ENCODE peak calls at places on chromosomes 16 and 17, in ten cellular contexts. One of them, this sample, is unnamed.

GRCh38 chr17:37179893-37180292 is 195.9 kb upstream of the C17orf78 start:
- DNase-seq in stimulated activated CD8-positive, alpha-beta memory T cell treated with anti-CD3 and anti-CD28 coated beads, Interleukin-2, amount 100 ng/mL, for 48 hours: no peak
- DNase-seq in RPMI7951: peak
- DNase-seq in HT1080: peak
- DNase-seq in NT2/D1: no peak
- DNase-seq in A172: peak
- DNase-seq in cardiac fibroblast: peak
- DNase-seq in Ammon's horn: no peak
- DNase-seq in breast epithelium: no peak
- DNase-seq in SHP77: no peak
- DNase-seq in this sample: no peak

GRCh38 chr16:85148959-85149358 is 36.7 kb upstream of the CIBAR2 start:
- DNase-seq in HT1080: peak
- DNase-seq in breast epithelium: no peak
- DNase-seq in Ammon's horn: no peak
- DNase-seq in stimulated activated CD8-positive, alpha-beta memory T cell treated with anti-CD3 and anti-CD28 coated beads, Interleukin-2, amount 100 ng/mL, for 48 hours: no peak
- DNase-seq in SHP77: peak
- DNase-seq in RPMI7951: no peak
- DNase-seq in A172: peak
- DNase-seq in cardiac fibroblast: no peak
- DNase-seq in NT2/D1: no peak
- DNase-seq in this sample: no peak

GRCh38 chr16:12507366-12507765 is 296.3 kb downstream of the CPPED1 start:
- DNase-seq in A172: no peak
- DNase-seq in Ammon's horn: no peak
- DNase-seq in cardiac fibroblast: no peak
- DNase-seq in NT2/D1: no peak
- DNase-seq in SHP77: no peak
- DNase-seq in HT1080: no peak
- DNase-seq in stimulated activated CD8-positive, alpha-beta memory T cell treated with anti-CD3 and anti-CD28 coated beads, Interleukin-2, amount 100 ng/mL, for 48 hours: no peak
- DNase-seq in breast epithelium: no peak
- DNase-seq in RPMI7951: peak
- DNase-seq in this sample: no peak

GRCh38 chr17:74759941-74760340 is 11.5 kb downstream of the NHERF1 start:
- DNase-seq in stimulated activated CD8-positive, alpha-beta memory T cell treated with anti-CD3 and anti-CD28 coated beads, Interleukin-2, amount 100 ng/mL, for 48 hours: no peak
- DNase-seq in HT1080: no peak
- DNase-seq in SHP77: no peak
- DNase-seq in A172: no peak
- DNase-seq in cardiac fibroblast: no peak
- DNase-seq in Ammon's horn: no peak
- DNase-seq in NT2/D1: no peak
- DNase-seq in RPMI7951: no peak
- DNase-seq in breast epithelium: peak
- DNase-seq in this sample: no peak

GRCh38 chr17:35640977-35641526 is 53.9 kb downstream of the AP2B1 start:
- DNase-seq in RPMI7951: no peak
- DNase-seq in NT2/D1: no peak
- DNase-seq in cardiac fibroblast: no peak
- DNase-seq in HT1080: no peak
- DNase-seq in A172: no peak
- DNase-seq in stimulated activated CD8-positive, alpha-beta memory T cell treated with anti-CD3 and anti-CD28 coated beads, Interleukin-2, amount 100 ng/mL, for 48 hours: no peak
- DNase-seq in SHP77: no peak
- DNase-seq in breast epithelium: no peak
- DNase-seq in Ammon's horn: peak
- DNase-seq in this sample: no peak

GRCh38 chr17:57892146-57892819 is 42.4 kb upstream of the MRPS23 start:
- DNase-seq in RPMI7951: peak
- DNase-seq in stimulated activated CD8-positive, alpha-beta memory T cell treated with anti-CD3 and anti-CD28 coated beads, Interleukin-2, amount 100 ng/mL, for 48 hours: peak
- DNase-seq in HT1080: peak
- DNase-seq in cardiac fibroblast: peak
- DNase-seq in A172: peak
- DNase-seq in Ammon's horn: peak
- DNase-seq in SHP77: peak
- DNase-seq in breast epithelium: peak
- DNase-seq in NT2/D1: no peak
- DNase-seq in this sample: peak

GRCh38 chr16:89482087-89482823 is 8.1 kb downstream of the ANKRD11 start:
- DNase-seq in NT2/D1: no peak
- DNase-seq in SHP77: no peak
- DNase-seq in A172: no peak
- DNase-seq in breast epithelium: no peak
- DNase-seq in Ammon's horn: no peak
- DNase-seq in RPMI7951: no peak
- DNase-seq in stimulated activated CD8-positive, alpha-beta memory T cell treated with anti-CD3 and anti-CD28 coated beads, Interleukin-2, amount 100 ng/mL, for 48 hours: no peak
- DNase-seq in HT1080: no peak
- DNase-seq in cardiac fibroblast: no peak
- DNase-seq in this sample: no peak

GRCh38 chr17:76132574-76133338 is 8.3 kb downstream of the FOXJ1 start:
- DNase-seq in cardiac fibroblast: no peak
- DNase-seq in A172: peak
- DNase-seq in HT1080: no peak
- DNase-seq in NT2/D1: no peak
- DNase-seq in RPMI7951: no peak
- DNase-seq in breast epithelium: no peak
- DNase-seq in stimulated activated CD8-positive, alpha-beta memory T cell treated with anti-CD3 and anti-CD28 coated beads, Interleukin-2, amount 100 ng/mL, for 48 hours: no peak
- DNase-seq in Ammon's horn: no peak
- DNase-seq in SHP77: no peak
- DNase-seq in this sample: no peak

GRCh38 chr17:7523033-7523432 is 25.8 kb upstream of the TNFSF12 start:
- DNase-seq in A172: no peak
- DNase-seq in RPMI7951: peak
- DNase-seq in breast epithelium: no peak
- DNase-seq in HT1080: no peak
- DNase-seq in SHP77: peak
- DNase-seq in NT2/D1: peak
- DNase-seq in Ammon's horn: no peak
- DNase-seq in cardiac fibroblast: peak
- DNase-seq in stimulated activated CD8-positive, alpha-beta memory T cell treated with anti-CD3 and anti-CD28 coated beads, Interleukin-2, amount 100 ng/mL, for 48 hours: peak
- DNase-seq in this sample: no peak

GRCh38 chr17:63476857-63477470 is at the start of gene ACE:
- DNase-seq in SHP77: peak
- DNase-seq in cardiac fibroblast: no peak
- DNase-seq in stimulated activated CD8-positive, alpha-beta memory T cell treated with anti-CD3 and anti-CD28 coated beads, Interleukin-2, amount 100 ng/mL, for 48 hours: no peak
- DNase-seq in NT2/D1: no peak
- DNase-seq in HT1080: no peak
- DNase-seq in RPMI7951: peak
- DNase-seq in Ammon's horn: no peak
- DNase-seq in breast epithelium: no peak
- DNase-seq in A172: no peak
- DNase-seq in this sample: no peak

GRCh38 chr16:51151951-51152663 is 1.0 kb upstream of the SALL1 start:
- DNase-seq in stimulated activated CD8-positive, alpha-beta memory T cell treated with anti-CD3 and anti-CD28 coated beads, Interleukin-2, amount 100 ng/mL, for 48 hours: no peak
- DNase-seq in RPMI7951: peak
- DNase-seq in cardiac fibroblast: peak
- DNase-seq in NT2/D1: peak
- DNase-seq in Ammon's horn: peak
- DNase-seq in HT1080: peak
- DNase-seq in A172: peak
- DNase-seq in SHP77: no peak
- DNase-seq in breast epithelium: no peak
- DNase-seq in this sample: peak

GRCh38 chr16:73545713-73546112 is 497.8 kb upstream of the ZFHX3 start:
- DNase-seq in RPMI7951: no peak
- DNase-seq in breast epithelium: no peak
- DNase-seq in SHP77: no peak
- DNase-seq in stimulated activated CD8-positive, alpha-beta memory T cell treated with anti-CD3 and anti-CD28 coated beads, Interleukin-2, amount 100 ng/mL, for 48 hours: no peak
- DNase-seq in cardiac fibroblast: no peak
- DNase-seq in A172: no peak
- DNase-seq in NT2/D1: no peak
- DNase-seq in Ammon's horn: no peak
- DNase-seq in HT1080: no peak
- DNase-seq in this sample: no peak

GRCh38 chr17:16941643-16942042 is 30.3 kb downstream of the TNFRSF13B start:
- DNase-seq in cardiac fibroblast: no peak
- DNase-seq in A172: no peak
- DNase-seq in RPMI7951: no peak
- DNase-seq in NT2/D1: no peak
- DNase-seq in HT1080: no peak
- DNase-seq in Ammon's horn: no peak
- DNase-seq in stimulated activated CD8-positive, alpha-beta memory T cell treated with anti-CD3 and anti-CD28 coated beads, Interleukin-2, amount 100 ng/mL, for 48 hours: no peak
- DNase-seq in SHP77: no peak
- DNase-seq in breast epithelium: no peak
- DNase-seq in this sample: no peak

GRCh38 chr16:89155184-89155679 is 16.3 kb upstream of the CDH15 start:
- DNase-seq in A172: no peak
- DNase-seq in breast epithelium: no peak
- DNase-seq in cardiac fibroblast: peak
- DNase-seq in Ammon's horn: peak
- DNase-seq in RPMI7951: peak
- DNase-seq in SHP77: no peak
- DNase-seq in HT1080: no peak
- DNase-seq in NT2/D1: no peak
- DNase-seq in stimulated activated CD8-positive, alpha-beta memory T cell treated with anti-CD3 and anti-CD28 coated beads, Interleukin-2, amount 100 ng/mL, for 48 hours: no peak
- DNase-seq in this sample: no peak

This sample was measured in substantia nigra.